ENCODE peak calls at places on chromosomes 6 and 20, in six cellular contexts. One of them, this sample, is unnamed.
A peak's percentile ranks its signal among the peaks of the same experiment; 100 is the strongest.

GRCh38 chr6:22082278-22082677 is 214.6 kb downstream of the PRL start:
- DNase-seq in activated T-cell treated with anti-CD3 and anti-CD28 coated beads, Interleukin-2, amount 50 U/mL, for 24 hours: no peak
- DNase-seq in HEK293T: no peak
- DNase-seq in NCI-H345: no peak
- DNase-seq in BE2C: no peak
- DNase-seq in GM13976: no peak
- DNase-seq in this sample: no peak

GRCh38 chr6:140671926-140672325 is 1297.5 kb upstream of the CITED2 start:
- DNase-seq in GM13976: no peak
- DNase-seq in BE2C: no peak
- DNase-seq in NCI-H345: no peak
- DNase-seq in activated T-cell treated with anti-CD3 and anti-CD28 coated beads, Interleukin-2, amount 50 U/mL, for 24 hours: no peak
- DNase-seq in HEK293T: no peak
- DNase-seq in this sample: no peak

GRCh38 chr6:142844065-142844755 is 100.8 kb downstream of the HIVEP2 start:
- DNase-seq in BE2C: no peak
- DNase-seq in activated T-cell treated with anti-CD3 and anti-CD28 coated beads, Interleukin-2, amount 50 U/mL, for 24 hours: no peak
- DNase-seq in GM13976: no peak
- DNase-seq in NCI-H345: no peak
- DNase-seq in HEK293T: no peak
- DNase-seq in this sample: no peak

GRCh38 chr6:110654096-110654820 is 161.0 kb downstream of the CDK19 start:
- DNase-seq in GM13976: no peak
- DNase-seq in BE2C: no peak
- DNase-seq in activated T-cell treated with anti-CD3 and anti-CD28 coated beads, Interleukin-2, amount 50 U/mL, for 24 hours: no peak
- DNase-seq in HEK293T: no peak
- DNase-seq in NCI-H345: no peak
- DNase-seq in this sample: no peak

GRCh38 chr6:12969933-12970332 is 253.4 kb downstream of the PHACTR1 start:
- DNase-seq in HEK293T: no peak
- DNase-seq in activated T-cell treated with anti-CD3 and anti-CD28 coated beads, Interleukin-2, amount 50 U/mL, for 24 hours: no peak
- DNase-seq in GM13976: no peak
- DNase-seq in NCI-H345: no peak
- DNase-seq in BE2C: no peak
- DNase-seq in this sample: no peak

GRCh38 chr6:53795702-53796450 is 1.1 kb downstream of the LRRC1 start:
- DNase-seq in BE2C: no peak
- DNase-seq in activated T-cell treated with anti-CD3 and anti-CD28 coated beads, Interleukin-2, amount 50 U/mL, for 24 hours: peak; percentile 51
- DNase-seq in NCI-H345: peak; percentile 27
- DNase-seq in GM13976: no peak
- DNase-seq in HEK293T: no peak
- DNase-seq in this sample: peak; percentile 62

GRCh38 chr6:15413558-15414257 is 167.8 kb downstream of the JARID2 start:
- DNase-seq in GM13976: no peak
- DNase-seq in NCI-H345: no peak
- DNase-seq in BE2C: no peak
- DNase-seq in activated T-cell treated with anti-CD3 and anti-CD28 coated beads, Interleukin-2, amount 50 U/mL, for 24 hours: no peak
- DNase-seq in HEK293T: no peak
- DNase-seq in this sample: no peak

GRCh38 chr6:116500969-116501433 is 10.4 kb upstream of the CALHM5 start:
- DNase-seq in BE2C: no peak
- DNase-seq in NCI-H345: no peak
- DNase-seq in activated T-cell treated with anti-CD3 and anti-CD28 coated beads, Interleukin-2, amount 50 U/mL, for 24 hours: no peak
- DNase-seq in HEK293T: no peak
- DNase-seq in GM13976: no peak
- DNase-seq in this sample: no peak

GRCh38 chr20:33789109-33789857 is 21.9 kb upstream of the CHMP4B start:
- DNase-seq in GM13976: no peak
- DNase-seq in HEK293T: no peak
- DNase-seq in BE2C: peak; percentile 70
- DNase-seq in activated T-cell treated with anti-CD3 and anti-CD28 coated beads, Interleukin-2, amount 50 U/mL, for 24 hours: no peak
- DNase-seq in NCI-H345: no peak
- DNase-seq in this sample: peak; percentile 67

GRCh38 chr6:16494781-16495180 is 256.4 kb downstream of the GMPR start:
- DNase-seq in BE2C: no peak
- DNase-seq in NCI-H345: no peak
- DNase-seq in GM13976: no peak
- DNase-seq in HEK293T: no peak
- DNase-seq in activated T-cell treated with anti-CD3 and anti-CD28 coated beads, Interleukin-2, amount 50 U/mL, for 24 hours: no peak
- DNase-seq in this sample: no peak

GRCh38 chr6:136510782-136511181 is 39.4 kb downstream of the MAP7 start:
- DNase-seq in GM13976: peak; percentile 17
- DNase-seq in HEK293T: no peak
- DNase-seq in NCI-H345: no peak
- DNase-seq in activated T-cell treated with anti-CD3 and anti-CD28 coated beads, Interleukin-2, amount 50 U/mL, for 24 hours: no peak
- DNase-seq in BE2C: no peak
- DNase-seq in this sample: no peak

GRCh38 chr20:16393836-16394235 is 179.4 kb downstream of the KIF16B start:
- DNase-seq in HEK293T: no peak
- DNase-seq in NCI-H345: no peak
- DNase-seq in activated T-cell treated with anti-CD3 and anti-CD28 coated beads, Interleukin-2, amount 50 U/mL, for 24 hours: no peak
- DNase-seq in GM13976: no peak
- DNase-seq in BE2C: no peak
- DNase-seq in this sample: no peak

GRCh38 chr20:22449115-22449973 is 135.0 kb downstream of the FOXA2 start:
- DNase-seq in HEK293T: no peak
- DNase-seq in NCI-H345: peak; percentile 78
- DNase-seq in GM13976: no peak
- DNase-seq in BE2C: no peak
- DNase-seq in activated T-cell treated with anti-CD3 and anti-CD28 coated beads, Interleukin-2, amount 50 U/mL, for 24 hours: no peak
- DNase-seq in this sample: no peak

GRCh38 chr6:46651766-46652165 is 852 bp downstream of the CYP39A1 start:
- DNase-seq in GM13976: no peak
- DNase-seq in BE2C: no peak
- DNase-seq in NCI-H345: no peak
- DNase-seq in activated T-cell treated with anti-CD3 and anti-CD28 coated beads, Interleukin-2, amount 50 U/mL, for 24 hours: no peak
- DNase-seq in HEK293T: no peak
- DNase-seq in this sample: no peak

GRCh38 chr20:29689411-29690225 is 1567.8 kb upstream of the DEFB115 start:
- DNase-seq in GM13976: peak; percentile 2
- DNase-seq in NCI-H345: no peak
- DNase-seq in HEK293T: no peak
- DNase-seq in activated T-cell treated with anti-CD3 and anti-CD28 coated beads, Interleukin-2, amount 50 U/mL, for 24 hours: peak; percentile 38
- DNase-seq in BE2C: peak; percentile 82
- DNase-seq in this sample: peak; percentile 32

GRCh38 chr6:132132420-132132819 is 181.2 kb upstream of the CCN2 start:
- DNase-seq in GM13976: no peak
- DNase-seq in NCI-H345: no peak
- DNase-seq in HEK293T: no peak
- DNase-seq in BE2C: no peak
- DNase-seq in activated T-cell treated with anti-CD3 and anti-CD28 coated beads, Interleukin-2, amount 50 U/mL, for 24 hours: no peak
- DNase-seq in this sample: no peak

GRCh38 chr6:32969685-32970412 is 1.5 kb downstream of the BRD2 start:
- DNase-seq in GM13976: no peak
- DNase-seq in HEK293T: no peak
- DNase-seq in activated T-cell treated with anti-CD3 and anti-CD28 coated beads, Interleukin-2, amount 50 U/mL, for 24 hours: peak; percentile 89
- DNase-seq in BE2C: peak; percentile 83
- DNase-seq in NCI-H345: peak; percentile 80
- DNase-seq in this sample: peak; percentile 76

GRCh38 chr6:15615837-15616236 is 47.0 kb downstream of the DTNBP1 start:
- DNase-seq in BE2C: no peak
- DNase-seq in GM13976: peak; percentile 36
- DNase-seq in HEK293T: no peak
- DNase-seq in NCI-H345: no peak
- DNase-seq in activated T-cell treated with anti-CD3 and anti-CD28 coated beads, Interleukin-2, amount 50 U/mL, for 24 hours: no peak
- DNase-seq in this sample: no peak

GRCh38 chr6:69398311-69398710 is 398.5 kb downstream of the LMBRD1 start:
- DNase-seq in NCI-H345: no peak
- DNase-seq in BE2C: no peak
- DNase-seq in activated T-cell treated with anti-CD3 and anti-CD28 coated beads, Interleukin-2, amount 50 U/mL, for 24 hours: no peak
- DNase-seq in GM13976: no peak
- DNase-seq in HEK293T: no peak
- DNase-seq in this sample: no peak

GRCh38 chr6:15330174-15330934 is 84.5 kb downstream of the JARID2 start:
- DNase-seq in BE2C: no peak
- DNase-seq in NCI-H345: no peak
- DNase-seq in HEK293T: no peak
- DNase-seq in GM13976: no peak
- DNase-seq in activated T-cell treated with anti-CD3 and anti-CD28 coated beads, Interleukin-2, amount 50 U/mL, for 24 hours: no peak
- DNase-seq in this sample: no peak

GRCh38 chr6:57173886-57174510 is 1.9 kb downstream of the BAG2 start:
- DNase-seq in activated T-cell treated with anti-CD3 and anti-CD28 coated beads, Interleukin-2, amount 50 U/mL, for 24 hours: no peak
- DNase-seq in HEK293T: no peak
- DNase-seq in BE2C: no peak
- DNase-seq in NCI-H345: peak; percentile 5
- DNase-seq in GM13976: no peak
- DNase-seq in this sample: no peak

GRCh38 chr6:135672256-135672655 is 174.7 kb upstream of the AHI1 start:
- DNase-seq in NCI-H345: no peak
- DNase-seq in activated T-cell treated with anti-CD3 and anti-CD28 coated beads, Interleukin-2, amount 50 U/mL, for 24 hours: no peak
- DNase-seq in HEK293T: no peak
- DNase-seq in GM13976: no peak
- DNase-seq in BE2C: no peak
- DNase-seq in this sample: no peak

GRCh38 chr6:27669278-27669797 is 196.4 kb upstream of the ZNF184 start:
- DNase-seq in GM13976: no peak
- DNase-seq in BE2C: no peak
- DNase-seq in NCI-H345: peak; percentile 48
- DNase-seq in activated T-cell treated with anti-CD3 and anti-CD28 coated beads, Interleukin-2, amount 50 U/mL, for 24 hours: no peak
- DNase-seq in HEK293T: no peak
- DNase-seq in this sample: no peak